ENCODE peak calls at places on chromosomes 2 and 18, in seven cellular contexts. J, G, F, H, O, C and W are unnamed samples.

GRCh38 chr2:207409525-207409924 is 120.2 kb upstream of the CREB1 start:
- DNase-seq in G (no peak), C (no peak), J (no peak), F (no peak), H (no peak), O (no peak), W (no peak)

GRCh38 chr18:59068672-59069071 is 71.0 kb upstream of the SEC11C start:
- DNase-seq in G (no peak), C (no peak), O (no peak), F (no peak), H (no peak), J (no peak), W (no peak)

GRCh38 chr2:120014231-120014990 is 1.5 kb downstream of the EPB41L5 start:
- DNase-seq in F (no peak), O (no peak), C (no peak), H (no peak), G (no peak), J (no peak), W (peak)

GRCh38 chr2:226733189-226733858 is 66.3 kb downstream of the IRS1 start:
- DNase-seq in F (no peak), G (no peak), J (no peak), C (no peak), H (no peak), O (no peak), W (no peak)

GRCh38 chr2:190583507-190584337 is 49.2 kb upstream of the NEMP2 start:
- DNase-seq in J (no peak), H (no peak), O (no peak), C (no peak), G (no peak), F (no peak), W (no peak)

GRCh38 chr2:56108806-56109205 is 75.0 kb upstream of the CCDC85A start:
- DNase-seq in F (no peak), G (no peak), O (no peak), C (no peak), H (no peak), J (peak), W (no peak)

GRCh38 chr2:226575928-226576327 is 223.7 kb downstream of the IRS1 start:
- DNase-seq in F (no peak), C (no peak), O (no peak), H (peak), G (no peak), J (no peak), W (no peak)

GRCh38 chr18:24731981-24732380 is 271.5 kb downstream of the HRH4 start:
- DNase-seq in H (peak), C (no peak), F (no peak), O (no peak), G (no peak), J (peak), W (no peak)

GRCh38 chr2:138028538-138028937 is 64.3 kb downstream of the HNMT start:
- DNase-seq in H (no peak), O (no peak), G (no peak), J (no peak), F (no peak), C (no peak), W (no peak)

GRCh38 chr2:207282916-207283315 is 117.2 kb upstream of the KLF7 start:
- DNase-seq in O (no peak), C (peak), J (no peak), F (no peak), H (no peak), G (no peak), W (no peak)

GRCh38 chr2:25286025-25286400 is 55.7 kb downstream of the DNMT3A start:
- DNase-seq in J (peak), O (no peak), H (no peak), F (peak), C (no peak), G (no peak), W (no peak)

GRCh38 chr2:180291552-180292421 is 284.7 kb upstream of the CWC22 start:
- DNase-seq in O (no peak), H (peak), J (no peak), G (no peak), C (no peak), F (no peak), W (peak)

GRCh38 chr18:10190564-10190963 is 263.9 kb upstream of the APCDD1 start:
- DNase-seq in C (peak), G (no peak), H (peak), J (no peak), F (no peak), O (no peak), W (no peak)

GRCh38 chr2:3210257-3210656 is 167.4 kb downstream of the EIPR1 start:
- DNase-seq in H (no peak), G (no peak), O (no peak), J (no peak), F (no peak), C (no peak), W (no peak)

GRCh38 chr2:238652053-238652770 is 195.7 kb upstream of the TWIST2 start:
- DNase-seq in J (no peak), G (no peak), F (no peak), H (no peak), C (no peak), O (no peak), W (no peak)

GRCh38 chr2:30185175-30185574 is 38.4 kb downstream of the YPEL5 start:
- DNase-seq in O (no peak), H (peak), J (no peak), G (no peak), F (no peak), C (peak), W (peak)

GRCh38 chr2:85769236-85769986 is 15.6 kb downstream of the ATOH8 start:
- DNase-seq in F (peak), H (no peak), O (no peak), G (no peak), C (no peak), J (no peak), W (no peak)

GRCh38 chr18:35956226-35956625 is 16.3 kb upstream of the RMP24 start:
- DNase-seq in O (no peak), J (no peak), G (no peak), C (no peak), F (no peak), H (no peak), W (no peak)

GRCh38 chr2:168348076-168348475 is 100.7 kb upstream of the STK39 start:
- DNase-seq in C (peak), O (peak), H (peak), G (no peak), J (peak), F (peak), W (peak)

GRCh38 chr2:217351378-217351777 is 491.5 kb upstream of the TNP1 start:
- DNase-seq in G (no peak), J (no peak), C (no peak), F (no peak), O (no peak), H (no peak), W (no peak)

GRCh38 chr2:1864981-1865421 is 120.7 kb upstream of the PXDN start:
- DNase-seq in F (no peak), C (no peak), G (no peak), O (no peak), H (no peak), J (peak), W (no peak)

GRCh38 chr2:224156436-224156835 is 117.3 kb upstream of the SERPINE2 start:
- DNase-seq in J (no peak), F (no peak), C (no peak), O (no peak), G (no peak), H (no peak), W (no peak)

GRCh38 chr2:224158061-224158460 is 119.0 kb upstream of the SERPINE2 start:
- DNase-seq in O (no peak), J (no peak), F (peak), G (no peak), C (no peak), H (no peak), W (no peak)

GRCh38 chr2:224155371-224155770 is 116.3 kb upstream of the SERPINE2 start:
- DNase-seq in F (no peak), C (no peak), G (no peak), H (no peak), J (no peak), O (no peak), W (no peak)

GRCh38 chr2:224157655-224158054 is 118.6 kb upstream of the SERPINE2 start:
- DNase-seq in H (no peak), C (no peak), G (no peak), F (no peak), J (no peak), O (no peak), W (no peak)

DNA sequence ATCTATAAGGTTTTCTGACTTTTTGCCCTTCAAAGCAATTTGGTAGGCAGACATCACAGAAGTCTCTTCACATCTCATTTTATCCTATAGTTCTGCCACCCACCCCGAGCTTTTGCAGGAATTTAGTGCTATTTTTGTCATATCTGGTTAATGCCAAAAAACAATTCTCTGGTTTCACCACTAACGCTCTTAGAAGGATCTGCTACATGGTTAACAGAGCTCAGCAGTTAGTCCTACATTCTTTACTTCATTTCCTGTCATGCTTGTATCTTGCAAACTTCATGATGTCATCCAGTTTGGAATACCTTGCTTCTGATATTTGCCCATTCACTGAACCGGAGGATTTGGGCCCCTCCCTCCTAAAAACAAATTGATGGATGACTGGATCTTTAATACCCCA is 116.8 kb upstream of the SERPINE2 start:
- DNase-seq in O (no peak), C (peak), F (peak), J (no peak), H (peak), G (no peak), W (no peak)
- H2BK5ac ChIP-seq in O (no peak), C (no peak), F (no peak), J (no peak), H (no peak), G (no peak), W (no peak)

GRCh38 chr2:232699110-232699509 is 2.0 kb downstream of the GIGYF2 start:
- DNase-seq in H (no peak), C (peak), J (no peak), F (peak), O (no peak), G (no peak), W (no peak)
- H3K9ac ChIP-seq in H (no peak), C (peak), J (no peak), F (peak), O (peak), G (no peak), W (no peak)

GRCh38 chr18:51425889-51426288 is 228.4 kb upstream of the MEX3C start:
- DNase-seq in F (peak), C (peak), J (no peak), G (no peak), O (no peak), H (no peak), W (no peak)

GRCh38 chr18:51430538-51430937 is 233.1 kb upstream of the MEX3C start:
- DNase-seq in G (no peak), O (no peak), J (no peak), F (no peak), H (no peak), C (peak), W (no peak)

GRCh38 chr18:51429644-51430043 is 232.2 kb upstream of the MEX3C start:
- DNase-seq in C (no peak), O (no peak), J (no peak), F (no peak), H (no peak), G (no peak), W (no peak)

GRCh38 chr18:51425475-51425874 is 228.0 kb upstream of the MEX3C start:
- DNase-seq in G (no peak), J (no peak), F (no peak), O (no peak), H (no peak), C (peak), W (no peak)

DNA sequence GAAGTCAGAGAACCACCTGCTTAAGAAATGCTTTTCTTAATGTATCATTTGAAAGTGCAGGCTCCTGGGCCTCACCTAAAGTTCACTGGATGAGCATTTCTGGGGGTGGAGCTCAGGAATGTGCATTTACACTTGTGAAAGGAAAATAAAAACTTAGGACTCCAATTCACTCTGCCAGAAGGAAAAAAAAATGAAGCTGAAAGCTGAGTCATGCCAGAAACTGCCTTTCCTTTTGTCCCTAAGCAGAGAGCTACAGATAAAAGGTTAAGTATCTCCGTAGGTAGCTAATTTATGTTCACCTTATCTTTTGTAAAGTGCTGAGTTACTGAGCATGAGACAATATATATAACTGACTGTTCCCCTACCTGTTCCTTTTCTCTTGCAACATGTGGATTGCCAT is 229.5 kb upstream of the MEX3C start:
- DNase-seq in J (no peak), O (no peak), H (no peak), C (no peak), F (peak), G (no peak), W (no peak)
- H3K18ac ChIP-seq in J (no peak), O (no peak), H (no peak), C (no peak), F (peak), G (no peak), W (no peak)

GRCh38 chr18:11274144-11274762 is 124.9 kb upstream of the PIEZO2 start:
- DNase-seq in J (no peak), H (no peak), C (no peak), G (no peak), O (no peak), F (no peak), W (no peak)
- H2BK5ac ChIP-seq in J (no peak), H (no peak), C (no peak), G (no peak), O (no peak), F (no peak), W (no peak)

GRCh38 chr2:129765326-129766158 is 213.9 kb upstream of the RAB6C start:
- DNase-seq in F (no peak), J (no peak), G (no peak), O (no peak), H (no peak), C (no peak), W (no peak)
- H3K9ac ChIP-seq in F (no peak), J (no peak), G (no peak), O (no peak), H (no peak), C (no peak), W (no peak)

DNA sequence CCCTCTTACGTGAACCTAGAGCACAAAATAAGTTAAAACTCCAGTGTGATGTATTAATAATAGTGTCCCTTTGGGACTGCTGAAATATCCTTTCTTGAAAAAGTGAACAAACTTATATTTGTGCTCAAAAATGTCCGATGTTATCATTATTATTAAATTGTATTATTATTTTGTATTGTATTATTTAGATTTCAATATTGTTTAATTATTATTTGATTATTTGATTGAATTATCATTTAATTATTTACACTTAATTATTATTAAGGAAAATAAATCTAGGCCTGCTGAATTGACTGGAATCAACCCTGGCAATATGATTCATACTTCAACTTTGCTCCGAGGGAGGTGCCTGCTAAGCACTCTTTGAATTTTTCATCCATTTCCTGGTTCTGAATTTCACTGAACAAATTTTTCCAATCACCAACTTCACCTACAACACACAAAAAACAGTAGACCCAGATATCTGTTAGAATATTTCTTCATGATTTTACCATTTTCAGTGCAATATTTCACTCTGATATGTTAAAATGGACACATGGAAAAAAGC is 10.9 kb upstream of the EIF2AK2 start:
- DNase-seq in C (no peak), F (no peak), J (no peak), O (no peak), G (no peak), H (no peak), W (peak)
- H3K18ac ChIP-seq in C (no peak), F (no peak), J (no peak), O (no peak), G (no peak), H (no peak), W (no peak)

GRCh38 chr2:230494980-230495379 is 79.0 kb downstream of the SP100 start:
- DNase-seq in F (no peak), G (no peak), C (no peak), J (no peak), H (no peak), O (no peak), W (no peak)
- H2BK5ac ChIP-seq in F (no peak), G (no peak), C (no peak), J (no peak), H (no peak), O (no peak), W (no peak)

DNA sequence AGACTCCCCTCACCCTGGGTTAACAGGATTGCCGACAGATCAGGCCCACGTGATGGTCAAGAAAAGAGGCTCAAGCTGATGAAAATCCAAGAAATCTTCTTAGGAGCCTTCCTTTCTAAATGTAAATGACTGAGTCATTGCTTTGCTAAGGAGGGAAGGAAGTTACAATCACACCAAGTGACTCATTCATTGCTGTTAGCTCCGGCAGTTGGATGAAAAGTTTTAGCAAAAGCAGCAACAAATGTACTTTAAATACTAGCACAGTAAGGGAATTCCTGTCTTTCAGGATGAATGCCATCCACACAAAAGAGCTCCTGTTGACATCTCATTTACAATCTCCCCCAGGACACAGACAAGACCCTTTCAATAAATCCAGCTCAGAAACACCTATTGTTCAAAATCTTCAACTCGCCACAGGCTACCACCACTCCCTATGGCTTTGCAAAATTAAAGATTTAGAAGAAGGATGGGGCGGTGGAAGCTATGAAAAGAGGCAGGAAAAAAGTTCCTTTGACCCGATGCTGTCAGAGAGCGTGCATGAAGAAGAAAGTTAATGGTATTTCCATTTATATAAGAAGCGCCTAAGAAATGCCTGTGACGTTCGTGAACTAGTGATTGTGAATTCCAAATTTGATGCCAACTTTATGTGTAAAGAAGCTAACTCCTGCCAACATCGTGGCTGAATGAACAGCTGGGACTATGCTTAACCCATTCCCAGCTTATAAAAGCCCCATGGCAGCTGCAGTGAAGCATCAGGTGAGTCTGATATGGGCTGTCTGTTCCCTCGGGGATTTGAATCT is 153.7 kb downstream of the TGIF1 start:
- DNase-seq in O (peak), G (peak), F (peak), C (peak), H (peak), J (peak), W (peak)
- H3K9ac ChIP-seq in O (no peak), G (peak), F (peak), C (peak), H (peak), J (peak), W (peak)

DNA sequence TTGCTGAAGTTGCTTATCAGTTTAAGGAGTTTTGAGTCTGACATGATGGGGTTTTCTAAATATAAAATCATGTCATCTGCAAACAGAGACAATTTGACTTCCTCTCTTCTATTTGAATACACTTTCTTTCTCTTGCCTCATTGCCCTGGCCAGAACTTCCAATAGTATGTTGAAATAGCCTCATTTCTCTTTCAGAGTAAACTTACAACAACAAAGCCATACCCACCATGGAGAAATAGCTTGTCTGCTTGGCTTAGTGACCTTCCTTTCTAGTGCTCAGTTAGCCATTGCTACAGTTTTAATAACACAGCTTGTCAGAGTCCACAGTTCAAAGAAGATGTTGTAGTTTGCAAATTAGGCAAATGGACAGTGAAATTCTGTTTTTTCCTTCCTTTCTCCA is 228.0 kb downstream of the ETAA1 start:
- DNase-seq in J (no peak), G (no peak), C (peak), O (no peak), H (peak), F (no peak), W (no peak)
- H3K18ac ChIP-seq in J (no peak), G (no peak), C (no peak), O (no peak), H (peak), F (no peak), W (no peak)